ENCODE peak calls at places on chromosomes 4 and X, in four cellular contexts. T is Karpas-422, A is right lobe of liver, Q is neuronal stem cell. K is an unnamed sample. For H3K27me3 and H3K4me1, the result is how much of the 10 kb centered on the place peaks cover.

GRCh38 chrX:39813631-39814246 is 284.0 kb downstream of the BCOR start:
- DNase-seq in Q (no peak), T (no peak), A (peak), K (no peak)

GRCh38 chr4:108988514-108989195 is 225.8 kb upstream of the ETNPPL start:
- DNase-seq in T (no peak), A (no peak), Q (no peak), K (no peak)

GRCh38 chrX:125131146-125131545 is 188.5 kb upstream of the TEX13C start:
- DNase-seq in Q (no peak), A (no peak), T (peak), K (peak)

GRCh38 chr4:56038763-56039162 is 90.0 kb downstream of the CEP135 start:
- DNase-seq in Q (no peak), A (no peak), T (no peak), K (no peak)

GRCh38 chr4:93182722-93183121 is 645.8 kb upstream of the ATOH1 start:
- DNase-seq in T (no peak), Q (no peak), A (no peak), K (no peak)

GRCh38 chrX:14922437-14922836 is 49.2 kb downstream of the MOSPD2 start:
- DNase-seq in T (no peak), Q (no peak), A (no peak), K (no peak)

GRCh38 chr4:164464313-164464712 is 289.6 kb upstream of the SMIM31 start:
- DNase-seq in A (no peak), T (no peak), Q (no peak), K (no peak)

GRCh38 chr4:93764647-93765246 is 63.8 kb upstream of the ATOH1 start:
- DNase-seq in Q (peak), T (peak), A (no peak), K (peak)

GRCh38 chr4:169315530-169316306 is 45.0 kb upstream of the SH3RF1 start:
- DNase-seq in T (no peak), Q (no peak), A (no peak), K (no peak)

GRCh38 chr4:37953620-37954325 is 6.4 kb upstream of the PTTG2 start:
- DNase-seq in A (no peak), T (no peak), Q (no peak), K (no peak)

GRCh38 chr4:113621633-113622032 is 139.9 kb downstream of the CAMK2D start:
- DNase-seq in A (no peak), T (no peak), Q (no peak), K (no peak)

GRCh38 chr4:1488831-1489638 is 82.8 kb upstream of the NKX1-1 start:
- DNase-seq in Q (no peak), T (no peak), A (peak), K (no peak)
- H3K27me3 ChIP-seq in Q (under half), T (under half), A (under half), K (under half)

DNA sequence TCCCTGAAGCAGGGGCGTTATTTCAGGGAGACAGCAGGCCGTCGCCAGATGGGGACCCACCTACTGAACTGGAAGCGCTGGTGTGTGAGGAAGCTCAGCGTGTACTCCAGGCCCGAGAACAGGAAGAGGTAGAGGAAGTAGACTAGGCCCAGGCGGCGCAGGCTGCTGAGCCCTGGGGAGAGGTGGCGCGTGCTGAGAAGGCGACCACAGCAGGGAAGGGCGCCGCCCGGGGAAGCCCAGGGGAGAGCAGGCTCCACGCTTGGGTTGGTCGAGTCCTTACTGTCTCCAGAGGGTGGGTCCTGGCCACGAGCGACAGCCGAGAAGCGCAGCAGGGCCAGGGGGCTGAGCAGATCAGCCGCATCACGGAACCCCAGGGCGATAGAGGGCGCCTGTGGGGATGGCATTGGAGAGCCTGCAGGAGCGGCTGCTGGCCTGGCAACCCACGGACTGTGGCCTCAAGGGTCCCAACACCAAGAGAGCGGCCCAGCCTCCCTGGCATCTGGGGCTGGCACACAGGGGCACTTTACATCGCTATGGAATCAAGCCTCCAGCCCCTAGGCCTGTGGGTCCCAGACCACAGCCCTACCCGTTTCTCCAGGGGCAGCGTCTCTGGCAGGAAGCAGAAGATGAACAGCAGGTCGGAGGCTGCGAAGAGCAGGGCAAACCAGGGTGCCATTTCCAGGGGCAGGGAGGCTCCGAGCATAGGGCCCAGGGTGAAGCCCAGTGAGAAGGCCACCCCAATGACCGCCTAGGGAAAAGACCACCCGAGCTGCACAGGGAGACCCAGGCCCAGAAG is 31.2 kb downstream of the NOP14 start:
- DNase-seq in T (peak), A (peak), Q (no peak), K (no peak)
- H3K4me1 ChIP-seq in T (under half), A (under half), Q (under half), K (under half)

GRCh38 chr4:61202100-61202637 is 2.0 kb downstream of the ADGRL3 start:
- DNase-seq in T (no peak), Q (peak), A (no peak), K (peak)

GRCh38 chr4:61200195-61200990 is at the start of gene ADGRL3:
- DNase-seq in T (no peak), A (peak), Q (peak), K (peak)

GRCh38 chr4:61201562-61202099 is 1.5 kb downstream of the ADGRL3 start:
- DNase-seq in Q (no peak), T (no peak), A (peak), K (no peak)

GRCh38 chr4:61199869-61200194 is 294 bp upstream of the ADGRL3 start:
- DNase-seq in A (no peak), Q (peak), T (no peak), K (no peak)

GRCh38 chr4:61200991-61201526 is 933 bp downstream of the ADGRL3 start:
- DNase-seq in A (peak), T (no peak), Q (peak), K (peak)
- H3K27me3 ChIP-seq in A (under half), T (under half), Q (under half), K (under half)

GRCh38 chr4:41569957-41570356 is 32.0 kb downstream of the LIMCH1 start:
- DNase-seq in Q (no peak), T (no peak), A (no peak), K (no peak)

GRCh38 chr4:41572414-41572986 is 34.5 kb downstream of the LIMCH1 start:
- DNase-seq in T (no peak), A (no peak), Q (no peak), K (no peak)

GRCh38 chr4:41561241-41561640 is 23.3 kb downstream of the LIMCH1 start:
- DNase-seq in A (no peak), Q (no peak), T (no peak), K (no peak)

GRCh38 chr4:41571422-41571821 is 33.5 kb downstream of the LIMCH1 start:
- DNase-seq in A (no peak), T (no peak), Q (no peak), K (no peak)

DNA sequence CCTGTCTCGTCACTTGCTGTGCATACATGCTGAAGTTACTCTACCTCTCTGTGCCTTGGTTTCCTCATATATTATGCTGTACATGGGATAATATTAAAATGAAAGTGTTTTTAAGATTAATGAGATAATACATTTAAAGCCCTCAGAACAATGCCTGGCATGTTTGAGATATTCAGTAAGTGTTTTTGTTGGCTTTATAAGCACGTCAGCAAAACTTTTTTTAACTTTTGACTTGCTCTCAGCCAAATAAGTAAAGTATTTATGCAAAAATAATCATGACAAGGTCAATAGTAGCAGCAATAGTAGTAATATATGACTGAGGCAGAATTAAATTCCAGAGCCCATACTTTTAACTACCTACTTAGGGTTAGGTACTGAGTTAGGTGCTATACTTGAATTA is 29.2 kb downstream of the LIMCH1 start:
- DNase-seq in T (no peak), A (no peak), Q (no peak), K (no peak)
- H3K4me1 ChIP-seq in T (under half), A (under half), Q (under half), K (under half)